ENCODE peak calls at places on chromosomes 5 and 9, in five cellular contexts. One of them, this sample, is unnamed.

GRCh38 chr5:55934720-55935119 is 60.0 kb downstream of the IL6ST start:
- DNase-seq in tibial artery: no peak
- DNase-seq in colonic mucosa: no peak
- DNase-seq in psoas muscle: no peak
- DNase-seq in osteocyte: no peak
- DNase-seq in this sample: no peak

GRCh38 chr9:591292-591691 is 250.2 kb upstream of the DMRT1 start:
- DNase-seq in tibial artery: no peak
- DNase-seq in colonic mucosa: peak
- DNase-seq in psoas muscle: peak
- DNase-seq in osteocyte: no peak
- DNase-seq in this sample: peak

GRCh38 chr9:94719878-94720277 is 6.6 kb upstream of the AOPEP start:
- DNase-seq in tibial artery: no peak
- DNase-seq in colonic mucosa: no peak
- DNase-seq in psoas muscle: no peak
- DNase-seq in osteocyte: no peak
- DNase-seq in this sample: no peak

GRCh38 chr5:83368317-83368716 is 103.2 kb upstream of the VCAN start:
- DNase-seq in tibial artery: no peak
- DNase-seq in colonic mucosa: no peak
- DNase-seq in psoas muscle: peak
- DNase-seq in osteocyte: no peak
- DNase-seq in this sample: no peak

GRCh38 chr5:160649304-160649703 is 202.7 kb downstream of the ATP10B start:
- DNase-seq in tibial artery: no peak
- DNase-seq in colonic mucosa: no peak
- DNase-seq in psoas muscle: no peak
- DNase-seq in osteocyte: no peak
- DNase-seq in this sample: no peak

GRCh38 chr5:171444582-171444981 is 25.1 kb downstream of the FGF18 start:
- DNase-seq in tibial artery: no peak
- DNase-seq in colonic mucosa: no peak
- DNase-seq in psoas muscle: no peak
- DNase-seq in osteocyte: no peak
- DNase-seq in this sample: no peak

GRCh38 chr9:35797311-35798109 is 6.1 kb downstream of the NPR2 start:
- DNase-seq in tibial artery: no peak
- DNase-seq in colonic mucosa: no peak
- DNase-seq in psoas muscle: no peak
- DNase-seq in osteocyte: no peak
- DNase-seq in this sample: no peak

GRCh38 chr9:37004424-37004935 is 29.6 kb downstream of the PAX5 start:
- DNase-seq in tibial artery: no peak
- DNase-seq in colonic mucosa: no peak
- DNase-seq in psoas muscle: no peak
- DNase-seq in osteocyte: no peak
- DNase-seq in this sample: no peak

GRCh38 chr9:27037499-27037898 is 32.0 kb upstream of the LRRC19 start:
- DNase-seq in tibial artery: no peak
- DNase-seq in colonic mucosa: no peak
- DNase-seq in psoas muscle: no peak
- DNase-seq in osteocyte: no peak
- DNase-seq in this sample: no peak

GRCh38 chr5:168324864-168325615 is 33.6 kb downstream of the WWC1 start:
- DNase-seq in tibial artery: peak
- DNase-seq in colonic mucosa: peak
- DNase-seq in psoas muscle: no peak
- DNase-seq in osteocyte: no peak
- DNase-seq in this sample: peak

GRCh38 chr5:85049020-85049419 is 664.3 kb upstream of the EDIL3 start:
- DNase-seq in tibial artery: no peak
- DNase-seq in colonic mucosa: no peak
- DNase-seq in psoas muscle: no peak
- DNase-seq in osteocyte: no peak
- DNase-seq in this sample: no peak

GRCh38 chr9:14618851-14619250 is 74.4 kb downstream of the ZDHHC21 start:
- DNase-seq in tibial artery: no peak
- DNase-seq in colonic mucosa: no peak
- DNase-seq in psoas muscle: no peak
- DNase-seq in osteocyte: no peak
- DNase-seq in this sample: no peak

GRCh38 chr9:9016597-9016996 is 1217.0 kb upstream of the DMAC1 start:
- DNase-seq in tibial artery: no peak
- DNase-seq in colonic mucosa: no peak
- DNase-seq in psoas muscle: no peak
- DNase-seq in osteocyte: no peak
- DNase-seq in this sample: no peak

GRCh38 chr9:134050726-134051125 is 17.1 kb downstream of the BRD3 start:
- DNase-seq in tibial artery: no peak
- DNase-seq in colonic mucosa: no peak
- DNase-seq in psoas muscle: no peak
- DNase-seq in osteocyte: no peak
- DNase-seq in this sample: no peak

GRCh38 chr9:95073042-95073607 is 244.4 kb downstream of the FANCC start:
- DNase-seq in tibial artery: no peak
- DNase-seq in colonic mucosa: no peak
- DNase-seq in psoas muscle: no peak
- DNase-seq in osteocyte: peak
- DNase-seq in this sample: peak

GRCh38 chr5:141032626-141033025 is 18.5 kb upstream of the PCDHB1 start:
- DNase-seq in tibial artery: no peak
- DNase-seq in colonic mucosa: no peak
- DNase-seq in psoas muscle: no peak
- DNase-seq in osteocyte: no peak
- DNase-seq in this sample: no peak

GRCh38 chr5:76788362-76788761 is 30.5 kb upstream of the F2RL1 start:
- DNase-seq in tibial artery: no peak
- DNase-seq in colonic mucosa: peak
- DNase-seq in psoas muscle: no peak
- DNase-seq in osteocyte: no peak
- DNase-seq in this sample: no peak

GRCh38 chr5:137566118-137566541 is 67.0 kb upstream of the SPOCK1 start:
- DNase-seq in tibial artery: no peak
- DNase-seq in colonic mucosa: no peak
- DNase-seq in psoas muscle: no peak
- DNase-seq in osteocyte: no peak
- DNase-seq in this sample: no peak

GRCh38 chr5:111953351-111954127 is 196.5 kb upstream of the NREP start:
- DNase-seq in tibial artery: no peak
- DNase-seq in colonic mucosa: no peak
- DNase-seq in psoas muscle: no peak
- DNase-seq in osteocyte: no peak
- DNase-seq in this sample: no peak

GRCh38 chr5:81626524-81626923 is 124.4 kb downstream of the SSBP2 start:
- DNase-seq in tibial artery: no peak
- DNase-seq in colonic mucosa: no peak
- DNase-seq in psoas muscle: no peak
- DNase-seq in osteocyte: no peak
- DNase-seq in this sample: no peak

GRCh38 chr5:1336749-1337489 is 8.0 kb downstream of the CLPTM1L start:
- DNase-seq in tibial artery: no peak
- DNase-seq in colonic mucosa: no peak
- DNase-seq in psoas muscle: no peak
- DNase-seq in osteocyte: no peak
- DNase-seq in this sample: no peak

GRCh38 chr9:21803674-21804048 is 1.2 kb downstream of the MTAP start:
- DNase-seq in tibial artery: no peak
- DNase-seq in colonic mucosa: no peak
- DNase-seq in psoas muscle: no peak
- DNase-seq in osteocyte: no peak
- DNase-seq in this sample: no peak

GRCh38 chr5:168965638-168966037 is 335.3 kb downstream of the SLIT3 start:
- DNase-seq in tibial artery: no peak
- DNase-seq in colonic mucosa: no peak
- DNase-seq in psoas muscle: no peak
- DNase-seq in osteocyte: no peak
- DNase-seq in this sample: no peak

GRCh38 chr9:131925677-131926076 is 154.0 kb downstream of the MED27 start:
- DNase-seq in tibial artery: no peak
- DNase-seq in colonic mucosa: no peak
- DNase-seq in psoas muscle: no peak
- DNase-seq in osteocyte: no peak
- DNase-seq in this sample: no peak

GRCh38 chr5:116216246-116216645 is 131.4 kb downstream of the COMMD10 start:
- DNase-seq in tibial artery: no peak
- DNase-seq in colonic mucosa: no peak
- DNase-seq in psoas muscle: no peak
- DNase-seq in osteocyte: no peak
- DNase-seq in this sample: no peak

GRCh38 chr9:37539634-37540033 is 36.5 kb downstream of the FBXO10 start:
- DNase-seq in tibial artery: no peak
- DNase-seq in colonic mucosa: no peak
- DNase-seq in psoas muscle: no peak
- DNase-seq in osteocyte: no peak
- DNase-seq in this sample: no peak

GRCh38 chr9:132851421-132851792 is 26.7 kb downstream of the AK8 start:
- DNase-seq in tibial artery: no peak
- DNase-seq in colonic mucosa: no peak
- DNase-seq in psoas muscle: no peak
- DNase-seq in osteocyte: no peak
- DNase-seq in this sample: no peak

GRCh38 chr5:160251406-160252155 is 22.3 kb downstream of the FABP6 start:
- DNase-seq in tibial artery: no peak
- DNase-seq in colonic mucosa: no peak
- DNase-seq in psoas muscle: no peak
- DNase-seq in osteocyte: no peak
- DNase-seq in this sample: no peak

GRCh38 chr5:176447538-176447981 is 625 bp upstream of the FAF2 start:
- DNase-seq in tibial artery: no peak
- DNase-seq in colonic mucosa: no peak
- DNase-seq in psoas muscle: no peak
- DNase-seq in osteocyte: no peak
- DNase-seq in this sample: peak

GRCh38 chr9:78026947-78027346 is 4.7 kb downstream of the GNAQ start:
- DNase-seq in tibial artery: no peak
- DNase-seq in colonic mucosa: no peak
- DNase-seq in psoas muscle: no peak
- DNase-seq in osteocyte: no peak
- DNase-seq in this sample: no peak

GRCh38 chr5:148898413-148899075 is 72.1 kb downstream of the ADRB2 start:
- DNase-seq in tibial artery: no peak
- DNase-seq in colonic mucosa: no peak
- DNase-seq in psoas muscle: no peak
- DNase-seq in osteocyte: no peak
- DNase-seq in this sample: no peak

GRCh38 chr5:38871211-38871610 is 25.4 kb downstream of the OSMR start:
- DNase-seq in tibial artery: no peak
- DNase-seq in colonic mucosa: no peak
- DNase-seq in psoas muscle: no peak
- DNase-seq in osteocyte: no peak
- DNase-seq in this sample: no peak

GRCh38 chr9:14156046-14156445 is 157.9 kb downstream of the NFIB start:
- DNase-seq in tibial artery: no peak
- DNase-seq in colonic mucosa: no peak
- DNase-seq in psoas muscle: no peak
- DNase-seq in osteocyte: no peak
- DNase-seq in this sample: no peak

GRCh38 chr5:57117601-57118000 is 56.3 kb upstream of the GPBP1 start:
- DNase-seq in tibial artery: no peak
- DNase-seq in colonic mucosa: no peak
- DNase-seq in psoas muscle: no peak
- DNase-seq in osteocyte: peak
- DNase-seq in this sample: no peak

GRCh38 chr9:34454571-34455065 is 3.8 kb downstream of the FAM219A start:
- DNase-seq in tibial artery: no peak
- DNase-seq in colonic mucosa: no peak
- DNase-seq in psoas muscle: peak
- DNase-seq in osteocyte: no peak
- DNase-seq in this sample: peak
- TF ChIP-seq CTCF in tibial artery: no peak
- TF ChIP-seq CTCF in colonic mucosa: no peak
- TF ChIP-seq CTCF in psoas muscle: peak
- TF ChIP-seq CTCF in osteocyte: peak
- TF ChIP-seq CTCF in this sample: no peak

DNA sequence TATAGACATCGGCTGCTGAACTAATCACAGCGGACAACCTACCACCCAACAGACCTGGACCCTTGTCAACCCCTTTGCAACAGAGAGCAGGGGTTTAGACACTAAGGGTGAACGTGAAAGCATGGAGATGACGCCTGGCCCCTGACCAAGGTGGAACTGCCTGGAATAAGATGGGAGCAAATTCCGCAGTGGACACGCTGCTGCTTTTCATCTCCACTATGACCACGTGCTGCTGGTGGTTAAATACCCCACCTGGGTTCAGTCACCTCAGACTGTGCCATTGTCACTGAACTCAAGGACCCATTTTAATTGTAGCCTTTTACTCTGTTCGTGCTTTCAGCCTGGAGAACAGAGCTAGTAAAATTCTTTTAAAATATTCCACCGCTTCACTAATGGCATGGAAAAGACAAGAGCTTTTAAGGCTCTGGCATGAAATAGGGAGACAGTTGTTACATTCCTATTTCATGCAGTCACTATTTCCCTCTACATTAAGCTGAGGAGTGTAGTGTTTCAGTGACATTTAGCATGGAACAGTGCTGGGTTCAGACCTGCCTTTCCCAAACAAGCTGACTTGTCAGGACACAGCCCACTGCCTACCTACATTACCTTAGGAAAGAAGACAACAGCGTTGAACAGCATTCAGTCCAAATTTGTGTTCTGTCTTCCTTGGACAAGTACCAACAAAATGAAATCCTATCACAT is 96.8 kb downstream of the ANKRD18B start:
- DNase-seq in tibial artery: no peak
- DNase-seq in colonic mucosa: no peak
- DNase-seq in psoas muscle: no peak
- DNase-seq in osteocyte: no peak
- DNase-seq in this sample: peak
- TF ChIP-seq CTCF in tibial artery: no peak
- TF ChIP-seq CTCF in colonic mucosa: no peak
- TF ChIP-seq CTCF in psoas muscle: no peak
- TF ChIP-seq CTCF in osteocyte: no peak
- TF ChIP-seq CTCF in this sample: no peak

GRCh38 chr5:135024956-135025729 is 8.9 kb downstream of the PITX1 start:
- DNase-seq in tibial artery: peak
- DNase-seq in colonic mucosa: no peak
- DNase-seq in psoas muscle: no peak
- DNase-seq in osteocyte: no peak
- DNase-seq in this sample: no peak
- TF ChIP-seq CTCF in tibial artery: no peak
- TF ChIP-seq CTCF in colonic mucosa: no peak
- TF ChIP-seq CTCF in psoas muscle: no peak
- TF ChIP-seq CTCF in osteocyte: no peak
- TF ChIP-seq CTCF in this sample: no peak

DNA sequence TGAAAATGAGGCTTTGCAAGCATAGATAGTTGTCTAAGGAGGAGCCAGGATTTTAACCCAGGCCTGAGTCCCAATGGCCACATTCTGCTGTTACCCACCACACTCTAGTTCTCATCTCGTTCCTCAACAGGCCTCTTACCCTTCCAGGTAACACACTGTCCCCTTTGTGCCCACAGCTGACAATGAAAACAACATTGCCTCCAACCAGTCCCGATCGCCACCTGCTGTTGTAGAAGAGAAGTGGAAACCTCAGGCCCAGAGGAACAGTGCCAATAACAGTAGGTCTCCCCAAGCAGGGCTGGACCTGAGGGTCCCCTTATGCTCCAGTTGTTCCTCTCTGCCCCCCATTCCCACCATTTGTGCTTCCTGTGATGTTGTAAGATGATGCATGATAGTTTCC is 30.4 kb downstream of the AMBP start:
- DNase-seq in tibial artery: peak
- DNase-seq in colonic mucosa: peak
- DNase-seq in psoas muscle: no peak
- DNase-seq in osteocyte: peak
- DNase-seq in this sample: peak
- TF ChIP-seq CTCF in tibial artery: peak
- TF ChIP-seq CTCF in colonic mucosa: peak
- TF ChIP-seq CTCF in psoas muscle: no peak
- TF ChIP-seq CTCF in osteocyte: peak
- TF ChIP-seq CTCF in this sample: no peak

This sample was measured in lower leg skin.